ENCODE peak calls at places on chromosomes 11 and 22, in five cellular contexts. G is mesenchymal stem cell; U is glutamatergic neuron; K is stimulated activated naive CD8-positive, alpha-beta T cell treated with anti-CD3 and anti-CD28 coated beads, Interleukin-15, amount 100 ng/mL, for 72 hours; H is astrocyte of the hippocampus. Z is an unnamed sample.

GRCh38 chr11:118628432-118628831 is 21.0 kb downstream of the PHLDB1 start:
- DNase-seq in G (no peak), U (no peak), K (no peak), H (no peak), Z (no peak)

GRCh38 chr22:44536411-44536810 is 38.4 kb upstream of the RTL6 start:
- DNase-seq in G (no peak), U (no peak), K (no peak), H (no peak), Z (no peak)

GRCh38 chr11:35823742-35824298 is 120.0 kb upstream of the LDLRAD3 start:
- DNase-seq in G (no peak), U (no peak), K (no peak), H (no peak), Z (no peak)

GRCh38 chr22:19127329-19128008 is 3.6 kb upstream of the TSSK2 start:
- DNase-seq in G (no peak), U (no peak), K (no peak), H (no peak), Z (no peak)

GRCh38 chr11:31240340-31240904 is 129.1 kb downstream of the DCDC1 start:
- DNase-seq in G (peak; percentile 47), U (peak; percentile 26), K (peak; percentile 11), H (peak; percentile 70), Z (no peak)

GRCh38 chr11:98564881-98565280 is 455.9 kb upstream of the CNTN5 start:
- DNase-seq in G (no peak), U (no peak), K (no peak), H (peak; percentile 69), Z (no peak)

GRCh38 chr22:28116261-28116673 is 197.2 kb upstream of the PITPNB start:
- DNase-seq in G (peak; percentile 66), U (no peak), K (no peak), H (peak; percentile 96), Z (peak; percentile 46)

GRCh38 chr11:17375547-17375946 is 12.9 kb downstream of the KCNJ11 start:
- DNase-seq in G (no peak), U (no peak), K (no peak), H (no peak), Z (no peak)

GRCh38 chr11:114683007-114683406 is 4.7 kb downstream of the NXPE2 start:
- DNase-seq in G (peak; percentile 2), U (no peak), K (no peak), H (no peak), Z (no peak)

GRCh38 chr22:38429460-38430128 is 25.4 kb downstream of the KCNJ4 start:
- DNase-seq in G (peak; percentile 69), U (peak; percentile 42), K (no peak), H (peak; percentile 44), Z (no peak)

GRCh38 chr11:135027461-135027860 is 615.4 kb upstream of the B3GAT1 start:
- DNase-seq in G (peak; percentile 17), U (no peak), K (no peak), H (peak; percentile 86), Z (peak; percentile 23)

GRCh38 chr11:126834573-126834972 is 166.0 kb downstream of the KIRREL3 start:
- DNase-seq in G (no peak), U (no peak), K (no peak), H (peak; percentile 47), Z (no peak)

GRCh38 chr11:72451836-72452376 is 17.6 kb upstream of the CLPB start:
- DNase-seq in G (no peak), U (no peak), K (no peak), H (no peak), Z (no peak)

GRCh38 chr11:130894322-130895025 is 21.8 kb downstream of the SNX19 start:
- DNase-seq in G (peak; percentile 68), U (peak; percentile 82), K (peak; percentile 55), H (peak; percentile 87), Z (peak; percentile 27)

GRCh38 chr11:5351208-5351607 is at the start of gene OR51B6:
- DNase-seq in G (no peak), U (no peak), K (no peak), H (no peak), Z (no peak)

GRCh38 chr11:106585061-106585460 is 433.2 kb downstream of the GUCY1A2 start:
- DNase-seq in G (peak; percentile 58), U (no peak), K (no peak), H (peak; percentile 18), Z (peak; percentile 26)

GRCh38 chr22:43110927-43111623 is 525 bp downstream of the BIK start:
- DNase-seq in G (no peak), U (no peak), K (peak; percentile 40), H (peak; percentile 33), Z (no peak)

GRCh38 chr11:69309800-69310280 is 15.9 kb downstream of the MYEOV start:
- DNase-seq in G (peak; percentile 29), U (no peak), K (no peak), H (no peak), Z (peak; percentile 61)

GRCh38 chr22:49597428-49598039 is 230.1 kb downstream of the BRD1 start:
- DNase-seq in G (no peak), U (no peak), K (no peak), H (no peak), Z (no peak)

GRCh38 chr11:111310088-111310487 is 11.7 kb downstream of the POU2AF3 start:
- DNase-seq in G (no peak), U (no peak), K (no peak), H (no peak), Z (no peak)

GRCh38 chr22:49215840-49216239 is 611.8 kb downstream of the BRD1 start:
- DNase-seq in G (no peak), U (no peak), K (no peak), H (no peak), Z (no peak)

GRCh38 chr11:117819096-117820040 is 5.2 kb downstream of the FXYD2 start:
- DNase-seq in G (peak; percentile 86), U (peak; percentile 88), K (no peak), H (peak; percentile 88), Z (peak; percentile 65)

GRCh38 chr11:119999220-119999619 is 138.7 kb downstream of the TRIM29 start:
- DNase-seq in G (peak; percentile 1), U (no peak), K (no peak), H (no peak), Z (no peak)

Z was measured in hepatic stellate cell.